ENCODE peak calls at places on chromosomes 12 and 14, in six cellular contexts. P is sigmoid colon, J is SK-N-SH, Y is transverse colon, D is suprapubic skin, G is K562. T is an unnamed sample.

GRCh38 chr12:118271770-118272417 is 100.8 kb downstream of the TAOK3 start:
- DNase-seq in P (no peak), J (no peak), Y (no peak), D (no peak), G (no peak), T (no peak)

GRCh38 chr12:5796171-5797091 is 148.6 kb downstream of the ANO2 start:
- DNase-seq in P (no peak), J (peak), Y (peak), D (no peak), G (peak), T (peak)

GRCh38 chr12:50232771-50233209 is 50.5 kb downstream of the LIMA1 start:
- DNase-seq in P (no peak), J (peak), Y (no peak), D (no peak), G (no peak), T (no peak)

GRCh38 chr14:68230941-68231717 is 411.6 kb downstream of the RAD51B start:
- DNase-seq in P (no peak), J (no peak), Y (no peak), D (no peak), G (no peak), T (no peak)

GRCh38 chr14:50839048-50839447 is 8.1 kb upstream of the NIN start:
- DNase-seq in P (no peak), J (no peak), Y (no peak), D (no peak), G (no peak), T (no peak)

GRCh38 chr12:64186789-64187188 is 35.3 kb downstream of the KICS2 start:
- DNase-seq in P (no peak), J (no peak), Y (no peak), D (no peak), G (peak), T (no peak)

GRCh38 chr12:116194935-116195431 is 82.5 kb downstream of the MED13L start:
- DNase-seq in P (no peak), J (no peak), Y (peak), D (no peak), G (peak), T (no peak)

GRCh38 chr12:118337194-118337838 is 35.4 kb downstream of the TAOK3 start:
- DNase-seq in P (no peak), J (no peak), Y (no peak), D (no peak), G (no peak), T (no peak)

GRCh38 chr12:71045781-71046180 is 112.0 kb downstream of the TSPAN8 start:
- DNase-seq in P (no peak), J (no peak), Y (no peak), D (no peak), G (no peak), T (no peak)

GRCh38 chr12:67911293-67911637 is 78.0 kb upstream of the IFNG-AS1 start:
- DNase-seq in P (no peak), J (no peak), Y (no peak), D (no peak), G (no peak), T (no peak)

GRCh38 chr12:84946753-84947152 is 34.2 kb upstream of the SLC6A15 start:
- DNase-seq in P (no peak), J (no peak), Y (no peak), D (no peak), G (no peak), T (no peak)

GRCh38 chr14:69518341-69519101 is 34.0 kb downstream of the PLEKHD1 start:
- DNase-seq in P (no peak), J (no peak), Y (no peak), D (no peak), G (no peak), T (no peak)

GRCh38 chr12:1611775-1612174 is 17.3 kb upstream of the WNT5B start:
- DNase-seq in P (no peak), J (no peak), Y (no peak), D (no peak), G (no peak), T (no peak)

GRCh38 chr14:34931206-34931605 is 51.6 kb upstream of the SRP54 start:
- DNase-seq in P (no peak), J (no peak), Y (peak), D (no peak), G (no peak), T (no peak)

GRCh38 chr12:9922429-9922828 is 9.7 kb downstream of the CLEC2A start:
- DNase-seq in P (no peak), J (no peak), Y (no peak), D (no peak), G (no peak), T (no peak)

GRCh38 chr12:106918746-106919145 is 37.0 kb upstream of the TMEM263 start:
- DNase-seq in P (no peak), J (peak), Y (no peak), D (no peak), G (peak), T (no peak)

GRCh38 chr14:59465570-59466150 is 480 bp upstream of the GPR135 start:
- DNase-seq in P (no peak), J (no peak), Y (no peak), D (no peak), G (no peak), T (no peak)

GRCh38 chr14:27184371-27184901 is 586.6 kb upstream of the NOVA1 start:
- DNase-seq in P (no peak), J (no peak), Y (no peak), D (no peak), G (no peak), T (no peak)

GRCh38 chr12:132251741-132252490 is 77.5 kb downstream of the GALNT9 start:
- DNase-seq in P (no peak), J (no peak), Y (no peak), D (no peak), G (no peak), T (no peak)

GRCh38 chr12:11812558-11813421 is 163.3 kb downstream of the ETV6 start:
- DNase-seq in P (no peak), J (peak), Y (peak), D (no peak), G (no peak), T (no peak)

GRCh38 chr12:30164937-30165336 is 381.2 kb upstream of the TMTC1 start:
- DNase-seq in P (no peak), J (no peak), Y (no peak), D (no peak), G (no peak), T (no peak)

GRCh38 chr14:33773205-33774030 is 177.5 kb downstream of the EGLN3 start:
- DNase-seq in P (no peak), J (no peak), Y (no peak), D (no peak), G (no peak), T (no peak)

GRCh38 chr12:105278043-105278697 is 42.2 kb upstream of the APPL2 start:
- DNase-seq in P (no peak), J (peak), Y (no peak), D (no peak), G (peak), T (no peak)

GRCh38 chr12:69916541-69917270 is 91.7 kb downstream of the MYRFL start:
- DNase-seq in P (no peak), J (no peak), Y (no peak), D (no peak), G (no peak), T (no peak)

GRCh38 chr14:32372154-32372553 is 43.1 kb downstream of the AKAP6 start:
- DNase-seq in P (no peak), J (no peak), Y (no peak), D (no peak), G (no peak), T (no peak)

GRCh38 chr14:71232506-71232905 is 325.2 kb downstream of the PCNX1 start:
- DNase-seq in P (no peak), J (no peak), Y (no peak), D (no peak), G (no peak), T (no peak)

GRCh38 chr12:132520421-132521199 is 30.7 kb downstream of the FBRSL1 start:
- DNase-seq in P (no peak), J (no peak), Y (peak), D (no peak), G (no peak), T (no peak)

GRCh38 chr12:131242741-131243496 is 289.2 kb downstream of the ADGRD1 start:
- DNase-seq in P (no peak), J (peak), Y (no peak), D (no peak), G (peak), T (no peak)

GRCh38 chr12:12736759-12737676 is 19.9 kb downstream of the CDKN1B start:
- DNase-seq in P (no peak), J (peak), Y (peak), D (no peak), G (no peak), T (no peak)

DNA sequence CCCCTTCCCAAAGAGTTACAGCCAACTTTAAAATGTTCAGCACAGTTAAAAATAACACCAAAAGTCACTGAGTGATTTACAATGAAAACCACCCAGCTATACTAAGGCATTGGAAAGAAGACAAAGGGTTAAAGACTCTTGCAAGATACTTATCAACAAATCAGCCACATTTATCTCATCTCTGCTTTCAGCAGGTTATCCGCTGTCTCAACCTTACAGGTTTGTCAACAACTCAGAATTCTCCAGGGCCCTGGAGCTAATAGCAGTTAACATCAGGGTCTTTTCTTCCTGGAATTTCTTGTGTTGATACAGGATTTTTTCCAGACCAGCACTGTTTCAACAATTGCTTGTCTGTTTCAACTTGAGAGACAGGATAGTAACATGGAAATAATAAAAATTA is 3.6 kb downstream of the PKP2 start:
- DNase-seq in P (no peak), J (no peak), Y (no peak), D (no peak), G (no peak), T (no peak)
- TF ChIP-seq EP300 in P (no peak), J (no peak), Y (no peak), D (no peak), G (no peak), T (no peak)

GRCh38 chr14:93989939-93990338 is 7.2 kb upstream of the CCDC197 start:
- DNase-seq in P (no peak), J (no peak), Y (no peak), D (no peak), G (no peak), T (no peak)
- TF ChIP-seq EP300 in P (no peak), J (no peak), Y (no peak), D (no peak), G (no peak), T (no peak)

GRCh38 chr14:54257424-54257823 is 139.4 kb upstream of the CDKN3 start:
- DNase-seq in P (no peak), J (no peak), Y (no peak), D (no peak), G (no peak), T (no peak)

GRCh38 chr14:54251356-54251755 is 145.5 kb upstream of the CDKN3 start:
- DNase-seq in P (no peak), J (no peak), Y (no peak), D (no peak), G (no peak), T (no peak)

GRCh38 chr14:54252072-54252730 is 144.6 kb upstream of the CDKN3 start:
- DNase-seq in P (no peak), J (no peak), Y (no peak), D (no peak), G (no peak), T (no peak)

GRCh38 chr14:54256156-54256555 is 140.7 kb upstream of the CDKN3 start:
- DNase-seq in P (no peak), J (no peak), Y (no peak), D (no peak), G (no peak), T (no peak)

DNA sequence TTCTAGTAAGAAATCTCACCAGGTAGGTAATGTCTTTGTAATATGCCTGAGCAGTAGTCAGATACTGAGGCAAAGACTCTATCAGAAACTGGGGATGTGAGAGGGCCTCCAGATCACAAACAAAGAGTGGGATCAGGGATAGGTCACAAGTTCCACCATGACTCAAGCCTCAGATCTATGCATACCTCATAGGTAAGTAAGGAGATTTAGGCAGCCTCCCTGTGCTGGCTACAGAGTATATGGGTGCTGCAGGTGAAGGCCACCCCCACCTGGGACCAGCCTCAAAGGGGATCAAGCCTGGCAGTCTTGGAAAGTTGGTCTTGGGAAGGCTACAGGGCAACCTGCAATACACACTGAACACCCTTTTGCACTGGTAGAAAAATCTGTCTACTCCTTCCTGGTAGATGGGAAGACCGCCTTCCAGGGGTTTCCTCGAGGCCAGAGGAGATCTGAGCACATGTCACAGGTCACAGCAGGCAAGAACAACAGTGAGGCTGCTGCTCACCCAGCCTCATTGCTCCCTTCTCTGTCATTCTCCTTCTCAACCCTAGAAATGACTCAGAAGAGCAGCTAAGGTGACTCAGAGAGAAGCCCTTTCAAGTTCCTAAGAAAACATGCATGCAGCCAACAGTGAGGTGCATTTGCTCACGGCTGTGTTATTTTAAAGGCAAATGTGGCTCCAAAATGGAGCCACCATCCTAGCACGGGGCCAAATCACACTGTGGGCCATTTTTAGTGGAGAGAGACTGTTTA is 143.4 kb upstream of the CDKN3 start:
- DNase-seq in P (no peak), J (no peak), Y (no peak), D (no peak), G (no peak), T (no peak)
- TF ChIP-seq EP300 in P (no peak), J (no peak), Y (no peak), D (no peak), G (no peak), T (no peak)

DNA sequence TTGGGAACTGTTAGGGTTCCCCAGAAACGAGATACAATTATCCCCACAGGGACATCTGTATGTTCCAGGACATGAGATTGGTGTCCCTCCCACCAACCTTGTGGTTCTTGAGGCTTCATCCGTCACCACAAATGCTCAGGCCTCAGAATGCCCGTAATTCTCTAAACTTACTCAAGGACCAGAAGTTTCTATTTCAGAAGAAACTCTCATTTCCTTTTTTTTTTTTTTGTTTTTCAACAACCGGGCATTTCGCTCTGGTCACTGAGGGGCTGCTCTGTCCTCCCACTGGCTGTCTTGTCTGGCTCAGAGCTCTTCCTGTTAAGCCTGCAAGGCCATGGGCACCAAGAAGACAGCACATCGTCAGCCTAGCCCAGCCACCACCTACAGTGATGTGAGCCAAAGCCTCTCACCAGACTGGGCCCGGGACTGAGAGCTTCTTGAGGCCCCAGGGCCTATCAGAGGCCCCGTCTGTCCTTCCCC is 36.2 kb downstream of the VDR start:
- DNase-seq in P (no peak), J (no peak), Y (peak), D (no peak), G (no peak), T (no peak)
- TF ChIP-seq EP300 in P (no peak), J (no peak), Y (no peak), D (no peak), G (no peak), T (no peak)

DNA sequence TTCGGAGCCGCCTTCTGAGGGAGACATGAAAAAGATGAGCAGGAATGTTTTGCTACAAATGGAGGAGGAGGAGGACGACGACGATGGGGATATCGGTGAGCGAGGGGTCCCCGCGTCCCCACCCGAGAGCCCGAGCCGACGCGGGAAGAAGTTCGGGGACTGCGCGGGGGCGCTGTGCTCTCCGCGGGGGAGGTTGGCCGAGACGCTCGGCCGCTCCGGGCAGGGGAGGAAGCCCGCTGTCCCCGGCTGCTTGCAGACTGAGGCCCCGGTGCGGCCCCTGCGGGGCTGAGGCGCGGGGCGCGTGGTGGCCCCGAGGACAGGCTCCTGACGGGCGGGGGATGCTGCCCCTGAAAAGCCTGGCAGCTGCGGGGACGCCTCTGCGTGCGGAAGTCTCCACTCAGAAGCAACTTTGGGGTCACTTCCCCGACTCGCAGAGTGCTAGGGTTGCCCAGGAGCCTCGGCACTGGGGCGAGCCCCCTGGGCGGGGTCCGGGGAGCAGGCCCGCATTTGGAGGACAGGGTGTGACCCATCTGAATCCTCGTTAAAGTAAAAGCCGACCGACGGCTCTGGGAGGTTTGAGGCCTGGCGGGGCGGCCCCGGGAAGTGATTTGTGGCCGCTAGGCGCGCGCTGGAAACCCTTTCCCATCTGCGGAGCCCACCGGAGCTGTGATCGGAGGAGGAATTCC is 545 bp downstream of the ANO6 start:
- DNase-seq in P (peak), J (peak), Y (peak), D (peak), G (peak), T (no peak)
- TF ChIP-seq EP300 in P (no peak), J (no peak), Y (no peak), D (no peak), G (no peak), T (no peak)

GRCh38 chr12:42798811-42799438 is 209.4 kb upstream of the PRICKLE1 start:
- DNase-seq in P (no peak), J (no peak), Y (no peak), D (no peak), G (no peak), T (no peak)
- TF ChIP-seq EP300 in P (no peak), J (no peak), Y (no peak), D (no peak), G (no peak), T (no peak)

GRCh38 chr12:98503593-98504367 is 11.6 kb upstream of the TMPO start:
- DNase-seq in P (peak), J (peak), Y (peak), D (peak), G (peak), T (peak)
- TF ChIP-seq EP300 in P (no peak), J (no peak), Y (peak), D (no peak), G (peak), T (peak)

DNA sequence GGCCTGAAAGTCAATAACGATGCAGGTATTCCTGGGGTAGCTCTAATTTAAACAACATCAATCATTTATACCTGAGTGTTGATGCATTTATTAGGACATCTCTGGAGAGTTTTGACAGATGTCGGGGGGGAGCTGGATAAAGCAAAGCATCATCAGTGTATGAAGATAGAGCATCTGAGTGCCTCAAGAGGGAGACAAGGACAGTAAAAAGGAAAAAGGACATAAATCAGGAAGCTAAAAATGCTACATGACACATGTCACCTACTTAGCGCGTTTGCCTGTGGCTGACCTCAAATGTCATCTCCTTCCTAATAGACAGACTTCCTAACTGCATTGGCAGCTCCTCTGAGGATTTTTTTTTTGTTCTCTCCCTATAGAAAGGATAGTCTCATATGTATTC is 259.5 kb upstream of the PKP2 start:
- DNase-seq in P (no peak), J (no peak), Y (no peak), D (no peak), G (no peak), T (no peak)
- TF ChIP-seq EP300 in P (no peak), J (no peak), Y (no peak), D (no peak), G (no peak), T (no peak)

GRCh38 chr12:111366075-111366474 is 2.8 kb downstream of the PHETA1 start:
- DNase-seq in P (no peak), J (no peak), Y (no peak), D (no peak), G (no peak), T (no peak)

GRCh38 chr12:111368291-111368683 is 608 bp downstream of the PHETA1 start:
- DNase-seq in P (no peak), J (no peak), Y (peak), D (no peak), G (no peak), T (no peak)

GRCh38 chr12:111366583-111366982 is 2.3 kb downstream of the PHETA1 start:
- DNase-seq in P (no peak), J (no peak), Y (no peak), D (no peak), G (no peak), T (no peak)

GRCh38 chr12:111368684-111369495 is at the start of gene PHETA1:
- DNase-seq in P (peak), J (peak), Y (peak), D (peak), G (peak), T (peak)

DNA sequence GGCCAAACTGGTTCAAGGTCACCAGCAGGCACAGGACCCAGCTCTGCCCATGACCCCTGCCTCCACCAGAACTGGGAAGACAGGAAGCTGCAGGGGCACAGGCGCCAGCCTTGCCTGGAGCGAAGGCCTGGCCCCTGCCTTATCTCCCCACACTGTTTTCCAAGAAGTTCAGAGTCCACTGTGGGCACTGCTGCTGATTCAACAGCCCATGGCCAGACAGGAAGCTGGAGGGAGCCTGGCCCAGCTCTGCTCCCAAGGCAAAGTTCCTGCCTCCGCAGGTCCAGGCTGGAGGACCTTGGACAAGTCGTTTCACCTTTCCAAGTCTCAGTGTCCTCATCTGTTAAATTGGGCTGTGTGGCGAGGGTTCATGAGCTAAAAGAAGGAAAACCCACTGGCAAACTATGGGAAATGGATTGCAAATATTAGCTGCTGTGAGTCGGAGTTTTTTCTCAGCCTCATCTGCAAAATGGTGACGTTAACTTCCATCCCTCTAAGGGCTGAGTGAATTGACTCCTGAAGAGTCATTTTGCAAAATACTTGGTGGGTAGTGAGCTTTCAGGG is 1.2 kb downstream of the PHETA1 start:
- DNase-seq in P (no peak), J (peak), Y (peak), D (no peak), G (peak), T (no peak)
- TF ChIP-seq EP300 in P (no peak), J (peak), Y (no peak), D (no peak), G (no peak), T (no peak)

T was measured in tibial nerve.